ENCODE peak calls at places on chromosomes 13 and 19, in eight cellular contexts. U is pancreas, H is nucleus accumbens, L is SK-N-SH, B is COR-L47, T is lung microvascular endothelial cell, E is fibroblast of the aortic adventitia, J is omental fat pad. M is an unnamed sample.
A peak's percentile ranks its signal among the peaks of the same experiment; 100 is the strongest.

GRCh38 chr19:47145639-47146486 is 15.2 kb downstream of the SAE1 start:
- DNase-seq in U (no peak), H (no peak), L (no peak), B (no peak), T (no peak), E (no peak), J (no peak), M (no peak)

GRCh38 chr13:42078113-42078769 is 29.8 kb downstream of the DGKH start:
- DNase-seq in U (no peak), H (peak; percentile 10), L (peak; percentile 20), B (no peak), T (no peak), E (no peak), J (no peak), M (no peak)

GRCh38 chr19:53540091-53540490 is 2.1 kb downstream of the ZNF331 start:
- DNase-seq in U (no peak), H (no peak), L (no peak), B (no peak), T (no peak), E (no peak), J (no peak), M (no peak)

GRCh38 chr19:31233288-31233687 is 115.9 kb downstream of the TSHZ3 start:
- DNase-seq in U (no peak), H (no peak), L (no peak), B (no peak), T (no peak), E (no peak), J (no peak), M (no peak)

GRCh38 chr13:101634142-101634541 is 181.7 kb downstream of the ITGBL1 start:
- DNase-seq in U (no peak), H (no peak), L (no peak), B (no peak), T (no peak), E (no peak), J (no peak), M (no peak)

GRCh38 chr13:104833221-104833620 is 1702.2 kb downstream of the EFNB2 start:
- DNase-seq in U (no peak), H (no peak), L (no peak), B (no peak), T (no peak), E (no peak), J (no peak), M (no peak)

GRCh38 chr19:39497850-39498261 is 891 bp upstream of the DLL3 start:
- DNase-seq in U (no peak), H (peak; percentile 11), L (peak; percentile 88), B (peak; percentile 88), T (peak; percentile 41), E (peak; percentile 20), J (no peak), M (peak; percentile 95)

GRCh38 chr13:82800391-82800790 is 1081.9 kb downstream of the SLITRK1 start:
- DNase-seq in U (no peak), H (no peak), L (no peak), B (no peak), T (no peak), E (no peak), J (no peak), M (no peak)

GRCh38 chr13:24659239-24659638 is 21.0 kb upstream of the ATP12A start:
- DNase-seq in U (no peak), H (no peak), L (no peak), B (no peak), T (no peak), E (no peak), J (no peak), M (no peak)

GRCh38 chr19:33125929-33126388 is 6.0 kb upstream of the WDR88 start:
- DNase-seq in U (peak; percentile 37), H (peak; percentile 27), L (peak; percentile 81), B (peak; percentile 27), T (peak; percentile 71), E (peak; percentile 76), J (no peak), M (peak; percentile 71)

GRCh38 chr19:47240561-47240960 is 9.6 kb upstream of the BBC3 start:
- DNase-seq in U (no peak), H (no peak), L (no peak), B (no peak), T (no peak), E (no peak), J (no peak), M (no peak)

GRCh38 chr19:16834747-16835146 is 5.5 kb downstream of the SIN3B start:
- DNase-seq in U (no peak), H (no peak), L (no peak), B (no peak), T (peak; percentile 40), E (no peak), J (no peak), M (no peak)

GRCh38 chr13:97194473-97194872 is 27.7 kb upstream of the MBNL2 start:
- DNase-seq in U (no peak), H (no peak), L (no peak), B (no peak), T (peak; percentile 91), E (peak; percentile 16), J (no peak), M (no peak)

GRCh38 chr13:102291587-102292218 is 110.1 kb downstream of the FGF14 start:
- DNase-seq in U (no peak), H (no peak), L (no peak), B (no peak), T (no peak), E (peak; percentile 36), J (no peak), M (no peak)

GRCh38 chr19:16039545-16039944 is 36.8 kb upstream of the TPM4 start:
- DNase-seq in U (no peak), H (no peak), L (peak; percentile 8), B (no peak), T (no peak), E (no peak), J (no peak), M (no peak)

GRCh38 chr13:105050696-105051095 is 1484.8 kb downstream of the EFNB2 start:
- DNase-seq in U (no peak), H (no peak), L (no peak), B (no peak), T (no peak), E (no peak), J (no peak), M (no peak)

GRCh38 chr13:98773053-98773452 is 20.6 kb upstream of the SLC15A1 start:
- DNase-seq in U (no peak), H (no peak), L (no peak), B (no peak), T (no peak), E (no peak), J (no peak), M (no peak)

GRCh38 chr19:46469541-46470185 is 1.7 kb downstream of the PNMA8A start:
- DNase-seq in U (peak; percentile 44), H (no peak), L (no peak), B (no peak), T (no peak), E (no peak), J (no peak), M (no peak)

GRCh38 chr19:29524912-29525870 is 603 bp upstream of the VSTM2B start:
- DNase-seq in U (no peak), H (peak; percentile 55), L (no peak), B (no peak), T (no peak), E (no peak), J (no peak), M (no peak)

GRCh38 chr19:20664917-20665781 is 3.8 kb upstream of the ZNF626 start:
- DNase-seq in U (peak; percentile 23), H (peak; percentile 29), L (no peak), B (no peak), T (no peak), E (peak; percentile 10), J (no peak), M (peak; percentile 16)

GRCh38 chr13:46961719-46962118 is 64.9 kb upstream of the HTR2A start:
- DNase-seq in U (no peak), H (no peak), L (no peak), B (no peak), T (peak; percentile 14), E (peak; percentile 84), J (no peak), M (no peak)

GRCh38 chr19:5718579-5719273 is 1.2 kb downstream of the LONP1 start:
- DNase-seq in U (no peak), H (no peak), L (no peak), B (no peak), T (peak; percentile 79), E (peak; percentile 95), J (no peak), M (no peak)

GRCh38 chr13:56735537-56735942 is 405.2 kb upstream of the PRR20A start:
- DNase-seq in U (no peak), H (no peak), L (no peak), B (no peak), T (no peak), E (no peak), J (no peak), M (no peak)

GRCh38 chr19:53538378-53539109 is 599 bp downstream of the ZNF331 start:
- DNase-seq in U (no peak), H (no peak), L (no peak), B (no peak), T (no peak), E (no peak), J (no peak), M (no peak)

GRCh38 chr13:106182404-106182803 is 353.1 kb downstream of the EFNB2 start:
- DNase-seq in U (no peak), H (no peak), L (no peak), B (no peak), T (peak; percentile 83), E (peak; percentile 60), J (no peak), M (no peak)

GRCh38 chr13:113299951-113300350 is 2.9 kb downstream of the LAMP1 start:
- DNase-seq in U (no peak), H (no peak), L (no peak), B (no peak), T (no peak), E (no peak), J (no peak), M (no peak)

GRCh38 chr13:24348797-24349515 is 39.6 kb downstream of the C1QTNF9 start:
- DNase-seq in U (peak; percentile 87), H (no peak), L (no peak), B (peak; percentile 92), T (peak; percentile 43), E (no peak), J (no peak), M (peak; percentile 61)

GRCh38 chr19:33740811-33741396 is 55.8 kb upstream of the KCTD15 start:
- DNase-seq in U (no peak), H (no peak), L (no peak), B (no peak), T (peak; percentile 51), E (peak; percentile 39), J (no peak), M (no peak)

GRCh38 chr19:28468701-28469459 is 744.1 kb downstream of the UQCRFS1 start:
- DNase-seq in U (peak; percentile 39), H (no peak), L (no peak), B (no peak), T (peak; percentile 53), E (peak; percentile 84), J (no peak), M (no peak)

GRCh38 chr13:28568286-28568685 is 73.4 kb upstream of the FLT1 start:
- DNase-seq in U (peak; percentile 89), H (peak; percentile 49), L (peak; percentile 46), B (no peak), T (peak; percentile 63), E (peak; percentile 31), J (no peak), M (no peak)

GRCh38 chr13:98879965-98880364 is 97.9 kb downstream of the DOCK9 start:
- DNase-seq in U (no peak), H (no peak), L (no peak), B (peak; percentile 85), T (no peak), E (no peak), J (no peak), M (peak; percentile 88)

GRCh38 chr19:52665529-52665928 is 27.4 kb upstream of the ZNF83 start:
- DNase-seq in U (no peak), H (no peak), L (no peak), B (no peak), T (no peak), E (no peak), J (no peak), M (no peak)